ENCODE peak calls at places on chromosomes 5 and 9, in ten cellular contexts. V is CD4-positive, alpha-beta T cell; G is naive thymus-derived CD4-positive, alpha-beta T cell; B is RWPE1; C is heart left ventricle; Z is neural progenitor cell; P is H1; Q is IMR-90; A is heart right ventricle; M is mesendoderm. S is an unnamed sample.

GRCh38 chr5:41625571-41625970 is 115.2 kb upstream of the PLCXD3 start:
- DNase-seq in C (no peak), Z (no peak), V (no peak), A (no peak), B (no peak), M (no peak), P (no peak), Q (no peak), G (no peak), S (no peak)

GRCh38 chr5:57845025-57845424 is 362.4 kb upstream of the ACTBL2 start:
- DNase-seq in B (no peak), A (no peak), G (no peak), V (no peak), P (no peak), M (no peak), Z (no peak), C (no peak), Q (peak; percentile 28), S (no peak)

GRCh38 chr9:97501177-97501971 is at the start of gene TMOD1:
- DNase-seq in Q (peak; percentile 34), P (peak; percentile 80), B (peak; percentile 93), M (peak; percentile 65), A (peak; percentile 88), Z (peak; percentile 83), V (no peak), G (no peak), C (peak; percentile 78), S (peak; percentile 94)

GRCh38 chr5:180389252-180390101 is 36.3 kb upstream of the GFPT2 start:
- DNase-seq in Q (no peak), C (no peak), P (peak; percentile 64), V (no peak), M (no peak), Z (no peak), B (no peak), A (peak; percentile 35), G (no peak), S (no peak)

GRCh38 chr5:5063533-5063953 is 76.6 kb upstream of the ADAMTS16 start:
- DNase-seq in V (no peak), Q (no peak), B (no peak), M (peak; percentile 61), C (no peak), Z (peak; percentile 14), A (no peak), G (no peak), P (no peak), S (no peak)

GRCh38 chr9:10538073-10538472 is 74.7 kb downstream of the PTPRD start:
- DNase-seq in B (no peak), M (no peak), P (no peak), V (no peak), C (no peak), G (no peak), Q (no peak), A (no peak), Z (no peak), S (no peak)

GRCh38 chr9:129576546-129577543 is 44.1 kb downstream of the C9orf50 start:
- DNase-seq in C (peak; percentile 60), B (no peak), Z (no peak), M (peak; percentile 44), G (no peak), V (no peak), Q (peak; percentile 74), P (no peak), A (peak; percentile 41), S (no peak)

GRCh38 chr5:76849767-76850291 is at the start of gene S100Z:
- DNase-seq in M (peak; percentile 67), C (no peak), Q (no peak), B (no peak), A (no peak), G (peak; percentile 55), Z (no peak), V (peak; percentile 13), P (no peak), S (no peak)

GRCh38 chr5:109053995-109054417 is 306.3 kb downstream of the FER start:
- DNase-seq in M (no peak), G (no peak), Z (no peak), B (no peak), Q (peak; percentile 92), V (no peak), P (no peak), A (no peak), C (no peak), S (no peak)

GRCh38 chr9:112755059-112755458 is 4.5 kb downstream of the SNX30 start:
- DNase-seq in Z (no peak), B (no peak), A (no peak), M (peak; percentile 57), V (no peak), C (no peak), P (no peak), Q (peak; percentile 31), G (no peak), S (no peak)

GRCh38 chr5:16179511-16179935 is at the start of gene MARCHF11:
- DNase-seq in P (peak; percentile 57), Q (no peak), Z (peak; percentile 75), V (no peak), B (no peak), C (no peak), A (peak; percentile 18), M (peak; percentile 55), G (no peak), S (peak; percentile 73)

GRCh38 chr5:94545870-94546625 is 72.4 kb downstream of the KIAA0825 start:
- DNase-seq in G (no peak), C (peak; percentile 14), P (no peak), B (no peak), Q (no peak), A (no peak), M (no peak), Z (no peak), V (no peak), S (no peak)

GRCh38 chr5:170551076-170551475 is 47.3 kb downstream of the KCNIP1 start:
- DNase-seq in Z (no peak), B (no peak), A (no peak), V (no peak), M (no peak), G (no peak), P (no peak), C (no peak), Q (no peak), S (no peak)

GRCh38 chr5:81517462-81517861 is 123.5 kb upstream of the ACOT12 start:
- DNase-seq in M (no peak), Q (peak; percentile 65), Z (no peak), C (no peak), G (no peak), V (no peak), P (no peak), B (no peak), A (no peak), S (no peak)

GRCh38 chr5:57839447-57839846 is 356.8 kb upstream of the ACTBL2 start:
- DNase-seq in G (no peak), C (no peak), M (no peak), P (no peak), Z (no peak), V (no peak), A (no peak), Q (no peak), B (no peak), S (no peak)

GRCh38 chr5:10652606-10653005 is 88.7 kb downstream of the ANKRD33B start:
- DNase-seq in P (no peak), V (no peak), Z (no peak), B (no peak), M (no peak), C (no peak), Q (no peak), G (no peak), A (no peak), S (no peak)

GRCh38 chr5:160171656-160172055 is 52.4 kb upstream of the PWWP2A start:
- DNase-seq in B (no peak), P (no peak), Q (no peak), V (no peak), M (no peak), G (no peak), Z (no peak), A (no peak), C (no peak), S (no peak)

GRCh38 chr9:107548298-107549142 is 59.0 kb upstream of the KLF4 start:
- DNase-seq in G (no peak), Z (no peak), C (peak; percentile 33), P (no peak), A (no peak), Q (peak; percentile 96), M (peak; percentile 18), B (peak; percentile 93), V (no peak), S (no peak)
- H3K27ac ChIP-seq in G (no peak overlapping the region), Z (no peak overlapping the region), C (peak overlapping the region; percentile 82), P (no peak overlapping the region), A (peak overlapping the region; percentile 48), Q (peak overlapping the region; percentile 84), M (no peak overlapping the region), B (peak overlapping the region; percentile 79), V (no peak overlapping the region), S (no peak overlapping the region)

GRCh38 chr5:159003045-159004030 is 96.4 kb downstream of the EBF1 start:
- DNase-seq in P (no peak), G (peak; percentile 69), B (peak; percentile 34), C (no peak), M (no peak), Z (no peak), A (no peak), Q (peak; percentile 37), V (no peak), S (no peak)
- H3K27ac ChIP-seq in P (no peak overlapping the region), G (no peak overlapping the region), B (no peak overlapping the region), C (peak overlapping the region; percentile 73), M (no peak overlapping the region), Z (no peak overlapping the region), A (no peak overlapping the region), Q (no peak overlapping the region), V (no peak overlapping the region), S (no peak overlapping the region)

DNA sequence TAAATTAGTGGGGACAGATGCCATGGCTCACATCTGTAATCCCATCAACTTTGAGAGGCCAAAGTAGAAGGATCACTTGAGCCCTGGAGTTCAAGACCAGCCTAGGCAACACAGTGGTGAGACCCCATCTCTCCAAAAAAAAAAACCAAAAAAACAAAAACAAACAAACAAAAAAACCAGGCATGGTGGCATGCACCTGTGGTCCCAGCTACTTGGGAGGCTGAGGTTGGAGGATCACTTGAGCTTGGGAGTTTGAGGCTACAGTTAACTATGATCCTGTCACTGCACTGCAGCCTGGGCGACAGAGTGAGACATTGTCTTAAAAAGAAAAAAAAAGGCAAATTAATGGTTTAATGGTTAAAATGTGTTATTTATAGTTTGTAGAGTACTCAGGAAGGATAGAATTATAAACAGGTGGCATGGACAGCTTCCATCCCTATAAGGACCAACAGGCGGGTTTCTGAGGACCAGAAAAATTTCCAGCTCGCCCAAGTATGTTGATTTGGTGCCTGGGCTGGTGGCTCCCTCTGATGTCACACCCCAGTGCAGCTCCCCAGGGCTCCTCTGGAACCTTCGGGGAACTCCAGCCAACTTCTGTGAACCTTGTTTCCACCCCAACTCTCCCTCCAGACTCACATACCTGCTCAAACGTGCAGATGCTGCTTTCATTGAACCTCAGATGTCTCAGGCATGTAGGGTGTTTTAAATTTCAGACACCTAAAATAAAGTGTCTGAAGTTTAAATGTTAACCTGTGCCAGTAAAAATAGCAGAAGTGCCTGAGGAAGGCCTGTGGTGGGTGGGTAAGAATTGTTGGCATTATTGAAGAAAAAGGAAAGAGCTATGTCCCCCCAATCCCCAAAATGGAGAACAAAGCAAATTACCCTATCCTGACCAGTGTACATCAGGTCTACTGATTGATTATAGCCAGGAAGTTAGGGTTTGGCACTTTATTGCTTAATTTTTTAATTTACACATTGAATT is 69.0 kb downstream of the TRIO start:
- DNase-seq in B (no peak), G (no peak), Q (no peak), M (no peak), V (no peak), Z (no peak), C (no peak), A (no peak), P (no peak), S (no peak)
- H3K27ac ChIP-seq in B (no peak overlapping the region), G (no peak overlapping the region), Q (peak overlapping the region; percentile 43), M (no peak overlapping the region), V (no peak overlapping the region), Z (no peak overlapping the region), C (no peak overlapping the region), A (no peak overlapping the region), P (no peak overlapping the region), S (no peak overlapping the region)

GRCh38 chr5:127942246-127943060 is 141.1 kb upstream of the SLC12A2 start:
- DNase-seq in C (no peak), P (no peak), M (no peak), B (no peak), G (no peak), A (no peak), Z (no peak), Q (peak; percentile 66), V (no peak), S (no peak)
- H3K27ac ChIP-seq in C (peak overlapping the region; percentile 58), P (no peak overlapping the region), M (no peak overlapping the region), B (no peak overlapping the region), G (no peak overlapping the region), A (peak overlapping the region; percentile 20), Z (no peak overlapping the region), Q (no peak overlapping the region), V (no peak overlapping the region), S (no peak overlapping the region)